ENCODE peak calls at places on chromosomes 13 and 19, in five cellular contexts. G is upper lobe of left lung, S is A549, E is ovary, I is spleen. F is an unnamed sample.

GRCh38 chr19:5130371-5131030 is 161.6 kb downstream of the KDM4B start:
- DNase-seq in G (no peak), I (peak; percentile 90), S (no peak), E (no peak), F (no peak)

GRCh38 chr19:39684283-39684682 is 20.0 kb upstream of the LGALS14 start:
- DNase-seq in G (no peak), S (no peak), I (no peak), E (no peak), F (no peak)

GRCh38 chr19:12884627-12884925 is 2.4 kb downstream of the KLF1 start:
- DNase-seq in S (no peak), I (no peak), G (no peak), E (no peak), F (no peak)

GRCh38 chr13:45847554-45848224 is 3.9 kb downstream of the SIAH3 start:
- DNase-seq in G (peak; percentile 49), S (no peak), I (no peak), E (no peak), F (peak; percentile 26)

GRCh38 chr19:2118438-2118837 is 21.7 kb downstream of the IZUMO4 start:
- DNase-seq in E (no peak), G (no peak), S (no peak), I (peak; percentile 62), F (no peak)

GRCh38 chr13:84377071-84377470 is 494.8 kb upstream of the SLITRK1 start:
- DNase-seq in E (no peak), G (no peak), S (no peak), I (no peak), F (no peak)

GRCh38 chr19:31560021-31560770 is 211.0 kb upstream of the TSHZ3 start:
- DNase-seq in E (no peak), G (no peak), S (no peak), I (no peak), F (no peak)

GRCh38 chr19:40831502-40832430 is 18.5 kb downstream of the CYP2A6 start:
- DNase-seq in E (no peak), G (peak; percentile 74), S (peak; percentile 60), I (no peak), F (no peak)

GRCh38 chr19:18366027-18366435 is 19.9 kb upstream of the GDF15 start:
- DNase-seq in I (no peak), S (no peak), E (no peak), G (peak; percentile 34), F (no peak)

GRCh38 chr19:4086336-4086953 is 19.7 kb upstream of the ZBTB7A start:
- DNase-seq in E (no peak), S (no peak), I (peak; percentile 68), G (no peak), F (peak; percentile 42)

GRCh38 chr19:22331521-22331920 is 45.3 kb downstream of the ZNF729 start:
- DNase-seq in G (no peak), E (no peak), I (no peak), S (no peak), F (no peak)

GRCh38 chr13:59834801-59835200 is 328.9 kb downstream of the DIAPH3 start:
- DNase-seq in I (no peak), G (no peak), E (no peak), S (no peak), F (no peak)

GRCh38 chr13:66415444-66415843 is 814.7 kb downstream of the PCDH9 start:
- DNase-seq in I (no peak), E (no peak), S (no peak), G (no peak), F (no peak)

GRCh38 chr13:48504606-48505369 is 28.1 kb downstream of the RCBTB2 start:
- DNase-seq in E (no peak), S (no peak), G (no peak), I (no peak), F (no peak)

GRCh38 chr19:9309974-9310446 is 372 bp upstream of the ZNF699 start:
- DNase-seq in I (peak; percentile 94), S (peak; percentile 73), G (peak; percentile 91), E (peak; percentile 95), F (peak; percentile 85)

GRCh38 chr13:51271528-51272070 is 49.4 kb downstream of the FAM124A start:
- DNase-seq in E (no peak), S (no peak), G (no peak), I (no peak), F (no peak)

GRCh38 chr13:59607780-59608233 is 555.9 kb downstream of the DIAPH3 start:
- DNase-seq in G (no peak), S (no peak), E (no peak), I (no peak), F (no peak)

GRCh38 chr19:38209671-38210457 is 14.2 kb downstream of the DPF1 start:
- DNase-seq in G (peak; percentile 46), S (no peak), E (peak; percentile 91), I (no peak), F (peak; percentile 49)

GRCh38 chr19:29269641-29270040 is 56.7 kb upstream of the UQCRFS1 start:
- DNase-seq in I (peak; percentile 34), S (no peak), G (no peak), E (no peak), F (no peak)

DNA sequence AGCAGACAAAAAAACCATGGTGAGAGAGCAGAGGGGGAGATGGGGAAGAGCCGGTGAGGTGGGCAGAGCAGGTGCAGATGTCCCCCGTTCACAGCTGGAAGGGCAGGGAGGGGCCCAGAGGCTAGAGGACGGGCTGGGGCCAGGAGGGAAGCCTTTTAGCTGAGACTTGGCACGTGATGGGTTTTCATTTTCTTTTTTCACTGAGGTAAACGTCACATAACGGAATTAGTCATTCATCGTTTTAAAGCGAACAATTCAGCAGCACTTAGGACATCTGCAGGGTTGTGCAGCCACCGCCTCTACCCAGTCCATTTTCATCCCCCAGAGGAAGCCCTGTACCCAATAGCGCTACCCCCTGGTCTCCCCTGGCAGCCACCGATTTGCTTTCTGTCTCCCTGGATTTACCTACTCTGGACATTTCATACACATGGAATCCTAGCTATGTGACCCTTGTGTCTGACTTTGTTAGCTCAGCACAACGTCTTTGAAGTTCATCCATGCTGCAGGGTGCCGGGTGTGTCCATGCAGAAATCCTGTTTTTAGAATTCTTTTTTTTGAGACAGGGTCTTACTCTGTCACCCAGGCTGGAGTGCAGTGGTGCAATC is 16.0 kb upstream of the EMC10 start:
- DNase-seq in I (no peak), S (peak; percentile 86), G (no peak), E (no peak), F (no peak)
- H3K4me3 ChIP-seq in I (no peak overlapping the region), S (no peak overlapping the region), G (no peak overlapping the region), E (no peak overlapping the region), F (no peak overlapping the region)

GRCh38 chr19:49929121-49929610 is at the start of the genes ATF5 and NUP62:
- DNase-seq in I (peak; percentile 96), E (peak; percentile 89), G (peak; percentile 81), S (peak; percentile 99), F (peak; percentile 90)
- TF ChIP-seq POLR2A in I (no peak), E (no peak), G (no peak), S (peak; percentile 42), F (no peak)

GRCh38 chr19:15869109-15869555 is 28.7 kb downstream of the CYP4F2 start:
- DNase-seq in I (no peak), S (peak; percentile 72), E (no peak), G (peak; percentile 64), F (peak; percentile 42)

GRCh38 chr19:15866646-15867045 is 31.2 kb downstream of the CYP4F2 start:
- DNase-seq in I (no peak), E (no peak), G (no peak), S (no peak), F (no peak)

GRCh38 chr19:15875075-15875474 is 22.8 kb downstream of the CYP4F2 start:
- DNase-seq in E (no peak), I (no peak), G (no peak), S (no peak), F (no peak)

GRCh38 chr19:15869873-15870272 is 28.0 kb downstream of the CYP4F2 start:
- DNase-seq in I (no peak), E (no peak), S (no peak), G (no peak), F (no peak)

DNA sequence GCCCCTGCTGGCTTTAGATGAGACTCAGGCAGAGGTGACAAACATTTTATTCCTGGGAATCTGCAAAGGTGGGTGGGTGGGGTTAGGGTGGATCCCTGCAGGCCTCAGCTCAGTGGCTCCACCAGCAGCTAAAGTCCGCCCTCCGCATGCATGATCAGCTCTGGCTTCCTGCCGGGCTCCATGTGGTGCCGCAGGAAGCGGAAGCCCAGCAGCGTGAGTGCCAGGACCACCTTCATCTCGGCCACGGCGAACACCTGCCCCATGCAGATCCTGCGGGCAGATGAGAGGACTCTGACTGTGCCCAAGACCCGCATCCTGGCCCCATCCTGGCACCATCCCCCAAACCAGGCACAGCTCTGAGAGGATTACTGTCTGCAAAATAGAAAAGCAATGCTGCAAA is 26.3 kb downstream of the CYP4F2 start:
- DNase-seq in E (no peak), S (no peak), I (peak; percentile 78), G (no peak), F (no peak)
- H3K4me3 ChIP-seq in E (no peak overlapping the region), S (no peak overlapping the region), I (no peak overlapping the region), G (no peak overlapping the region), F (no peak overlapping the region)

DNA sequence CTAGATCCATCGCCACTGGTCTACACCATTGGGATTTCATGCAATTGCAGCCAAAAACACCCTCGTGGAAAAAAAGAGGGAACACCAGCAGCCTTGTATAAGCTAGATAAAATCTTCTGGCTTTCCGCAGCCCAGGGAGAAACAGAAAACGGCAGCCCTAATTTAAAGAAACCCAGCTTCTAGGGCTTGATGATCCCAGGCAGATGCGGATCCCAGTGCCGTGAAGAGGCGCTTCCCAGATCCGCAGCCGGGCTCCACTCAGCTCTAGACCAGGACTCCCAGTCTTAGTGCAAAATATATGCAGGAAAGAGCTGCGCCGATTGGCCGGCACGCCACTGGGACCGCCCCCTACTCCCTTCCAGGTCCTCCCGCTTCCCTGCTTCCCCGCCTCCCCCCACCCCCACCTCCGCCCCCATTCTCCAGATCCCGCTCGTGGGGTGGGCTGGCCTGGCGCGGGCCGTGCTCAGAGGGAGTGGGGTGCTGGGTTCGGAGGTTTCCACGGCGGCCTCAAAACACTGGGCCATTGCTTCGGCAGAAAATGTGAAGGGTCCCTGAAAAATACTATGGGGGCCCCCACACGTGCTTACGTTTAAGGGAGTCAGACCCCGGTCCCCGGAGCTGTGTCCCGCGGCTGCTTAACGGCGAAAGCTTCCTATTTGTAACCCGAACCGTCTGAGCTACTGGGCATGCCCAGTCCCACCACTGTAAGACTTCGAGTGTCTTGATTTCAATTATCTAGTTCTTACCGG is 63.1 kb downstream of the SERP2 start:
- DNase-seq in G (peak; percentile 96), I (peak; percentile 91), E (peak; percentile 96), S (peak; percentile 72), F (peak; percentile 96)
- TF ChIP-seq POLR2A in G (peak; percentile 93), I (no peak), E (peak; percentile 98), S (peak; percentile 98), F (peak; percentile 97)

DNA sequence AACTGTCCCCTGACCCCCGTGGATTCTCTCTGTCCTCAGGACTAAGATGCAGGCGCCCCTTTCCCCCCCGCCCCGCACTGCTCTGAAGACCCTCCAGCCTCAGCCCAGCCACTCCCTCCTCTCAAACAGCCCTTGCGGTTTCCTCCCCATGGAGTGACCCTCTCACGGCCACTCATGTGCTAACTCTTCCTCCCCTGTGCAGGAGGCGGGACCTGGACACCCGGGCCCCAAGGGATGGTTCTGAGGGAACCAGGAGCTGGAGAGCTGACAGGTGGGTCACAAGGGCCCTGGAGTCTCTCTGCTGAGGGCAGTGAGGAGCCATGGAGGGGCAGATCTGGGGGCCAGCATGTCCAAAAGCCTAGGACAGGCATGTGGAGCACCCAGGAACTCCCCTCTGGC is 1.9 kb downstream of the ISOC2 start:
- DNase-seq in G (no peak), S (no peak), E (no peak), I (no peak), F (no peak)
- H3K4me3 ChIP-seq in G (no peak overlapping the region), S (no peak overlapping the region), E (no peak overlapping the region), I (no peak overlapping the region), F (peak overlapping the region; percentile 76)